ENCODE peak calls at places on chromosomes 1 and 21, in five cellular contexts. E is activated CD4-positive, alpha-beta T cell treated with anti-CD3 and anti-CD28 coated beads for 48 hours; D is GM23248; A is GF-D8; I is AG08395. O is an unnamed sample.

GRCh38 chr1:223183268-223183862 is 40.3 kb upstream of the TLR5 start:
- DNase-seq in A (no peak), I (peak), D (peak), E (no peak), O (no peak)

GRCh38 chr1:210378721-210379120 is 50.0 kb downstream of the HHAT start:
- DNase-seq in A (no peak), E (no peak), I (no peak), D (peak), O (no peak)

GRCh38 chr21:35649186-35649585 is 411.1 kb downstream of the SETD4 start:
- DNase-seq in A (no peak), D (peak), I (peak), E (no peak), O (peak)

GRCh38 chr1:101363891-101364318 is 127.1 kb downstream of the S1PR1 start:
- DNase-seq in I (no peak), A (no peak), D (no peak), E (no peak), O (no peak)

GRCh38 chr1:204633665-204634064 is 51.9 kb downstream of the LRRN2 start:
- DNase-seq in A (no peak), I (no peak), E (no peak), D (no peak), O (peak)

GRCh38 chr21:35573472-35574389 is 486.6 kb downstream of the SETD4 start:
- DNase-seq in A (no peak), I (no peak), E (no peak), D (no peak), O (no peak)

GRCh38 chr21:26842976-26843911 is 2.0 kb downstream of the ADAMTS1 start:
- DNase-seq in E (peak), A (peak), D (peak), I (peak), O (peak)

GRCh38 chr1:62280150-62280549 is 39.1 kb downstream of the KANK4 start:
- DNase-seq in E (no peak), D (no peak), A (no peak), I (no peak), O (no peak)

GRCh38 chr21:8993284-8993942 is 1528.0 kb upstream of the TPTE start:
- DNase-seq in E (no peak), I (no peak), A (no peak), D (no peak), O (peak)

GRCh38 chr1:214332950-214333798 is 52.2 kb downstream of the SMYD2 start:
- DNase-seq in I (peak), A (no peak), E (peak), D (peak), O (peak)

GRCh38 chr1:227586733-227587132 is 23.4 kb downstream of the ZNF678 start:
- DNase-seq in D (no peak), I (no peak), A (no peak), E (no peak), O (no peak)

GRCh38 chr1:245687636-245688535 is 533.1 kb downstream of the KIF26B start:
- DNase-seq in E (no peak), D (peak), I (no peak), A (no peak), O (peak)

GRCh38 chr21:46096997-46097825 is 701 bp upstream of the COL6A2 start:
- DNase-seq in E (no peak), A (no peak), I (peak), D (peak), O (peak)

GRCh38 chr1:239306426-239306825 is 79.9 kb upstream of the CHRM3 start:
- DNase-seq in I (no peak), A (no peak), E (no peak), D (no peak), O (no peak)

GRCh38 chr1:147815503-147815902 is 55.1 kb upstream of the GJA5 start:
- DNase-seq in A (no peak), I (no peak), D (no peak), E (no peak), O (no peak)

GRCh38 chr1:111745670-111746613 is 6.7 kb upstream of the INKA2 start:
- DNase-seq in I (no peak), D (peak), A (no peak), E (no peak), O (peak)

GRCh38 chr1:214349008-214349407 is 68.0 kb downstream of the SMYD2 start:
- DNase-seq in A (no peak), D (no peak), E (no peak), I (no peak), O (no peak)

GRCh38 chr1:88311907-88312306 is 372.2 kb upstream of the PKN2 start:
- DNase-seq in I (no peak), E (no peak), D (no peak), A (no peak), O (no peak)

GRCh38 chr1:43277116-43277876 is 7.5 kb downstream of the TMEM125 start:
- DNase-seq in A (no peak), E (no peak), I (no peak), D (no peak), O (no peak)

GRCh38 chr21:18521204-18521603 is 117.6 kb upstream of the TMPRSS15 start:
- DNase-seq in I (no peak), D (no peak), E (no peak), A (no peak), O (no peak)

GRCh38 chr1:39659538-39659937 is 12.4 kb downstream of the NT5C1A start:
- DNase-seq in D (no peak), I (no peak), E (no peak), A (no peak), O (no peak)

GRCh38 chr1:227449051-227449450 is 114.3 kb upstream of the ZNF678 start:
- DNase-seq in A (no peak), E (peak), I (peak), D (peak), O (no peak)

GRCh38 chr1:12542138-12542465 is 75.9 kb downstream of the DHRS3 start:
- DNase-seq in D (no peak), I (no peak), E (no peak), A (no peak), O (peak)

GRCh38 chr1:47378147-47378546 is 37.9 kb upstream of the FOXE3 start:
- DNase-seq in D (peak), A (peak), E (no peak), I (no peak), O (no peak)

GRCh38 chr1:28259935-28260802 is 851 bp downstream of the SESN2 start:
- DNase-seq in A (no peak), I (peak), E (peak), D (peak), O (peak)

GRCh38 chr1:98965394-98965793 is 39.3 kb downstream of the PLPPR5 start:
- DNase-seq in D (no peak), E (no peak), I (no peak), A (no peak), O (no peak)

GRCh38 chr1:163147019-163147418 is 55.7 kb downstream of the RGS5 start:
- DNase-seq in D (peak), A (no peak), I (no peak), E (no peak), O (peak)

GRCh38 chr1:92210701-92211100 is 7.0 kb upstream of the C1orf146 start:
- DNase-seq in E (no peak), I (no peak), D (peak), A (no peak), O (peak)